ENCODE peak calls at places on chromosomes 13 and 19, in five cellular contexts. Y is HFF-Myc; Q is breast epithelium; Z is effector CD4-positive, alpha-beta T cell; K is astrocyte. W is an unnamed sample.

GRCh38 chr19:35738887-35739229 is 3.4 kb downstream of the IGFLR1 start:
- DNase-seq in Y (no peak), Q (no peak), Z (no peak), K (no peak), W (no peak)

GRCh38 chr19:40717880-40718773 is 1.2 kb downstream of the ITPKC start:
- DNase-seq in Y (no peak), Q (peak), Z (no peak), K (no peak), W (peak)

GRCh38 chr19:52691215-52691610 is 43.6 kb downstream of the ZNF611 start:
- DNase-seq in Y (no peak), Q (no peak), Z (no peak), K (no peak), W (no peak)

GRCh38 chr13:20173121-20173746 is 12.4 kb upstream of the GJA3 start:
- DNase-seq in Y (no peak), Q (no peak), Z (no peak), K (no peak), W (no peak)

GRCh38 chr19:34366670-34367423 is 1.9 kb downstream of the GPI start:
- DNase-seq in Y (no peak), Q (no peak), Z (no peak), K (peak), W (no peak)

GRCh38 chr13:44243198-44243852 is 130.3 kb upstream of the SERP2 start:
- DNase-seq in Y (no peak), Q (no peak), Z (no peak), K (peak), W (peak)

GRCh38 chr19:13234518-13234917 is 84.3 kb downstream of the IER2 start:
- DNase-seq in Y (no peak), Q (no peak), Z (peak), K (no peak), W (peak)

GRCh38 chr13:47069133-47069532 is 172.3 kb upstream of the HTR2A start:
- DNase-seq in Y (no peak), Q (no peak), Z (no peak), K (no peak), W (no peak)

GRCh38 chr19:41793414-41793727 is 3.0 kb upstream of the CEACAM3 start:
- DNase-seq in Y (no peak), Q (no peak), Z (no peak), K (no peak), W (no peak)

GRCh38 chr13:21022056-21022693 is 39.2 kb downstream of the LATS2 start:
- DNase-seq in Y (no peak), Q (no peak), Z (no peak), K (no peak), W (no peak)

GRCh38 chr19:5718579-5719273 is 1.2 kb downstream of the LONP1 start:
- DNase-seq in Y (no peak), Q (no peak), Z (no peak), K (peak), W (peak)

GRCh38 chr19:3818918-3819317 is 32.7 kb upstream of the MATK start:
- DNase-seq in Y (no peak), Q (no peak), Z (no peak), K (no peak), W (no peak)

GRCh38 chr19:42281175-42282035 is 12.4 kb downstream of the CIC start:
- DNase-seq in Y (no peak), Q (no peak), Z (no peak), K (peak), W (peak)

GRCh38 chr19:58182577-58182988 is 278 bp upstream of the ZNF274 start:
- DNase-seq in Y (no peak), Q (no peak), Z (peak), K (no peak), W (no peak)

GRCh38 chr19:16605552-16605951 is 22.5 kb downstream of the MED26 start:
- DNase-seq in Y (no peak), Q (no peak), Z (no peak), K (no peak), W (no peak)

GRCh38 chr19:43610493-43610892 is 1.4 kb upstream of the SRRM5 start:
- DNase-seq in Y (no peak), Q (no peak), Z (no peak), K (no peak), W (no peak)

GRCh38 chr13:59771272-59771671 is 392.5 kb downstream of the DIAPH3 start:
- DNase-seq in Y (no peak), Q (no peak), Z (no peak), K (no peak), W (peak)

GRCh38 chr19:39320948-39321831 is 527 bp upstream of the LRFN1 start:
- DNase-seq in Y (no peak), Q (no peak), Z (peak), K (no peak), W (no peak)